ENCODE peak calls at places on chromosomes 11 and 22, in nine cellular contexts. One of them, this sample, is unnamed. For H3K36me3, the result is how much of the 10 kb centered on the place peaks cover.

GRCh38 chr11:124807660-124808270 is 7.6 kb upstream of the MSANTD2 start:
- DNase-seq in pancreas: no peak
- DNase-seq in CD8-positive, alpha-beta T cell: no peak
- DNase-seq in H7: no peak
- DNase-seq in effector memory CD4-positive, alpha-beta T cell: no peak
- DNase-seq in heart left ventricle: no peak
- DNase-seq in IMR-90: no peak
- DNase-seq in GM23338: no peak
- DNase-seq in SJSA1: no peak
- DNase-seq in this sample: no peak

GRCh38 chr22:25395915-25396314 is 168.6 kb upstream of the GRK3 start:
- DNase-seq in pancreas: no peak
- DNase-seq in CD8-positive, alpha-beta T cell: no peak
- DNase-seq in H7: peak
- DNase-seq in effector memory CD4-positive, alpha-beta T cell: no peak
- DNase-seq in heart left ventricle: no peak
- DNase-seq in IMR-90: no peak
- DNase-seq in GM23338: no peak
- DNase-seq in SJSA1: no peak
- DNase-seq in this sample: no peak

GRCh38 chr11:44744160-44744559 is 17.4 kb downstream of the TSPAN18 start:
- DNase-seq in pancreas: no peak
- DNase-seq in CD8-positive, alpha-beta T cell: no peak
- DNase-seq in H7: no peak
- DNase-seq in effector memory CD4-positive, alpha-beta T cell: no peak
- DNase-seq in heart left ventricle: no peak
- DNase-seq in IMR-90: peak
- DNase-seq in GM23338: no peak
- DNase-seq in SJSA1: no peak
- DNase-seq in this sample: no peak

GRCh38 chr11:67452141-67452952 is at the start of gene GPR152:
- DNase-seq in pancreas: no peak
- DNase-seq in CD8-positive, alpha-beta T cell: no peak
- DNase-seq in H7: peak
- DNase-seq in effector memory CD4-positive, alpha-beta T cell: no peak
- DNase-seq in heart left ventricle: peak
- DNase-seq in IMR-90: no peak
- DNase-seq in GM23338: no peak
- DNase-seq in SJSA1: no peak
- DNase-seq in this sample: no peak

GRCh38 chr11:111176603-111177002 is 68.9 kb upstream of the POU2AF2 start:
- DNase-seq in pancreas: no peak
- DNase-seq in CD8-positive, alpha-beta T cell: no peak
- DNase-seq in H7: no peak
- DNase-seq in effector memory CD4-positive, alpha-beta T cell: no peak
- DNase-seq in heart left ventricle: no peak
- DNase-seq in IMR-90: no peak
- DNase-seq in GM23338: no peak
- DNase-seq in SJSA1: no peak
- DNase-seq in this sample: no peak

GRCh38 chr22:30208631-30209603 is 37.6 kb downstream of the LIF start:
- DNase-seq in pancreas: no peak
- DNase-seq in CD8-positive, alpha-beta T cell: no peak
- DNase-seq in H7: peak
- DNase-seq in effector memory CD4-positive, alpha-beta T cell: no peak
- DNase-seq in heart left ventricle: peak
- DNase-seq in IMR-90: peak
- DNase-seq in GM23338: no peak
- DNase-seq in SJSA1: peak
- DNase-seq in this sample: no peak

GRCh38 chr11:118851970-118852369 is 31.7 kb upstream of the CXCR5 start:
- DNase-seq in pancreas: no peak
- DNase-seq in CD8-positive, alpha-beta T cell: no peak
- DNase-seq in H7: no peak
- DNase-seq in effector memory CD4-positive, alpha-beta T cell: no peak
- DNase-seq in heart left ventricle: no peak
- DNase-seq in IMR-90: no peak
- DNase-seq in GM23338: no peak
- DNase-seq in SJSA1: no peak
- DNase-seq in this sample: no peak

GRCh38 chr11:20489948-20490347 is 102.4 kb downstream of the PRMT3 start:
- DNase-seq in pancreas: no peak
- DNase-seq in CD8-positive, alpha-beta T cell: no peak
- DNase-seq in H7: no peak
- DNase-seq in effector memory CD4-positive, alpha-beta T cell: no peak
- DNase-seq in heart left ventricle: no peak
- DNase-seq in IMR-90: no peak
- DNase-seq in GM23338: no peak
- DNase-seq in SJSA1: no peak
- DNase-seq in this sample: no peak

GRCh38 chr22:35219012-35219411 is 38.3 kb upstream of the HMGXB4 start:
- DNase-seq in pancreas: no peak
- DNase-seq in CD8-positive, alpha-beta T cell: no peak
- DNase-seq in H7: no peak
- DNase-seq in effector memory CD4-positive, alpha-beta T cell: no peak
- DNase-seq in heart left ventricle: no peak
- DNase-seq in IMR-90: peak
- DNase-seq in GM23338: no peak
- DNase-seq in SJSA1: peak
- DNase-seq in this sample: no peak

GRCh38 chr11:46427364-46427763 is 35.8 kb upstream of the CHRM4 start:
- DNase-seq in pancreas: no peak
- DNase-seq in CD8-positive, alpha-beta T cell: no peak
- DNase-seq in H7: no peak
- DNase-seq in effector memory CD4-positive, alpha-beta T cell: no peak
- DNase-seq in heart left ventricle: no peak
- DNase-seq in IMR-90: peak
- DNase-seq in GM23338: peak
- DNase-seq in SJSA1: no peak
- DNase-seq in this sample: no peak

GRCh38 chr11:128689946-128690745 is 3.7 kb upstream of the FLI1 start:
- DNase-seq in pancreas: no peak
- DNase-seq in CD8-positive, alpha-beta T cell: no peak
- DNase-seq in H7: peak
- DNase-seq in effector memory CD4-positive, alpha-beta T cell: no peak
- DNase-seq in heart left ventricle: peak
- DNase-seq in IMR-90: no peak
- DNase-seq in GM23338: peak
- DNase-seq in SJSA1: no peak
- DNase-seq in this sample: no peak

GRCh38 chr22:42608481-42609361 is 6.0 kb downstream of the POLDIP3 start:
- DNase-seq in pancreas: no peak
- DNase-seq in CD8-positive, alpha-beta T cell: no peak
- DNase-seq in H7: no peak
- DNase-seq in effector memory CD4-positive, alpha-beta T cell: no peak
- DNase-seq in heart left ventricle: no peak
- DNase-seq in IMR-90: peak
- DNase-seq in GM23338: no peak
- DNase-seq in SJSA1: peak
- DNase-seq in this sample: no peak

GRCh38 chr11:2263012-2263565 is 7.3 kb downstream of the ASCL2 start:
- DNase-seq in pancreas: no peak
- DNase-seq in CD8-positive, alpha-beta T cell: no peak
- DNase-seq in H7: peak
- DNase-seq in effector memory CD4-positive, alpha-beta T cell: no peak
- DNase-seq in heart left ventricle: no peak
- DNase-seq in IMR-90: no peak
- DNase-seq in GM23338: no peak
- DNase-seq in SJSA1: no peak
- DNase-seq in this sample: no peak

DNA sequence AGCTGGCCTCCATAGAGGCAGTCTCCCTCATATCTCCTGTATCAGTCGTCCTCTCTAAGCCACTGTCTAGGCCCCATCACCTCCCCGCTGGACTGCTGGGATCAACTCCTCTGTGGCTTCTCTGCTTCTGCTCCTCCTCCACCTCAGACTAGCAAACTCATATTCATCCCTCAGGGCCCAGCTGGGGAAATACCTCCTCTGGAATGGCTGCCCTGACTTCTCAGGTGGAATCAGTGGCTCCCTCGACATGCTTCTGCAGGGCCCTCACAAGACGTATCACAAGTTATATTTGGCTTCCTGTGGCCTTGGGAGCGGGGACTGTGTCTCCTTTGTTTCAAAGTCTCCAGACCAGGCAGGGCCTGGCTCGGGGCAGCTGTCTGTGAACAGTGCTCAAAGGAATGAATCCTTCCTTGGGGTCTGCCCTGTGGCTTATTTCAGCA is 10.0 kb downstream of the SLC29A2 start:
- DNase-seq in pancreas: peak
- DNase-seq in CD8-positive, alpha-beta T cell: no peak
- DNase-seq in H7: peak
- DNase-seq in effector memory CD4-positive, alpha-beta T cell: no peak
- DNase-seq in heart left ventricle: no peak
- DNase-seq in IMR-90: no peak
- DNase-seq in GM23338: no peak
- DNase-seq in SJSA1: no peak
- DNase-seq in this sample: peak
- H3K36me3 ChIP-seq in pancreas: under half
- H3K36me3 ChIP-seq in CD8-positive, alpha-beta T cell: under half
- H3K36me3 ChIP-seq in H7: under half
- H3K36me3 ChIP-seq in effector memory CD4-positive, alpha-beta T cell: under half
- H3K36me3 ChIP-seq in heart left ventricle: under half
- H3K36me3 ChIP-seq in IMR-90: under half
- H3K36me3 ChIP-seq in GM23338: under half
- H3K36me3 ChIP-seq in SJSA1: under half
- H3K36me3 ChIP-seq in this sample: under half

GRCh38 chr11:24844406-24844805 is 347.6 kb downstream of the LUZP2 start:
- DNase-seq in pancreas: no peak
- DNase-seq in CD8-positive, alpha-beta T cell: no peak
- DNase-seq in H7: no peak
- DNase-seq in effector memory CD4-positive, alpha-beta T cell: no peak
- DNase-seq in heart left ventricle: no peak
- DNase-seq in IMR-90: no peak
- DNase-seq in GM23338: no peak
- DNase-seq in SJSA1: no peak
- DNase-seq in this sample: no peak

DNA sequence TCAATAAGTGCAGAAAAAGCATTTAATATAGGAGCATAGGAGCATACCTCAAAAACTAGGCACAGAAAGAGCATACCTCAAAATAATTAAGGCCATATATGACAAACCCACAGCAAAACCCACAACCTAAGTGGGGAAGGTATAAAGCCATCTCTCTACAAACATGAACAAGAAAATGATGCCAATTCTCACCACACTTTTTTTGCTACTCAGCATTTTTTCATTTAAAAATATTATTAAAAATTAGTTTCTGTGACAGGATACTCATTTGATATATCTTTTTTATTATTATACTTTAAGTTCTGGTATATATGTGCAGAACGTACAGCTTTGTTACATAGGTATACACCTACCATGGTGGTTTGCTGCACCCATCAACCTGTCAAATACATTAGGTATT is 352.0 kb downstream of the LUZP2 start:
- DNase-seq in pancreas: no peak
- DNase-seq in CD8-positive, alpha-beta T cell: no peak
- DNase-seq in H7: no peak
- DNase-seq in effector memory CD4-positive, alpha-beta T cell: no peak
- DNase-seq in heart left ventricle: no peak
- DNase-seq in IMR-90: no peak
- DNase-seq in GM23338: no peak
- DNase-seq in SJSA1: no peak
- DNase-seq in this sample: no peak
- H3K36me3 ChIP-seq in pancreas: under half
- H3K36me3 ChIP-seq in CD8-positive, alpha-beta T cell: under half
- H3K36me3 ChIP-seq in H7: under half
- H3K36me3 ChIP-seq in effector memory CD4-positive, alpha-beta T cell: under half
- H3K36me3 ChIP-seq in heart left ventricle: under half
- H3K36me3 ChIP-seq in IMR-90: under half
- H3K36me3 ChIP-seq in GM23338: under half
- H3K36me3 ChIP-seq in SJSA1: under half
- H3K36me3 ChIP-seq in this sample: under half

GRCh38 chr22:46000081-46001027 is 23.4 kb upstream of the WNT7B start:
- DNase-seq in pancreas: peak
- DNase-seq in CD8-positive, alpha-beta T cell: no peak
- DNase-seq in H7: peak
- DNase-seq in effector memory CD4-positive, alpha-beta T cell: no peak
- DNase-seq in heart left ventricle: peak
- DNase-seq in IMR-90: no peak
- DNase-seq in GM23338: no peak
- DNase-seq in SJSA1: no peak
- DNase-seq in this sample: no peak
- H3K36me3 ChIP-seq in pancreas: under half
- H3K36me3 ChIP-seq in CD8-positive, alpha-beta T cell: under half
- H3K36me3 ChIP-seq in H7: under half
- H3K36me3 ChIP-seq in effector memory CD4-positive, alpha-beta T cell: under half
- H3K36me3 ChIP-seq in heart left ventricle: under half
- H3K36me3 ChIP-seq in IMR-90: under half
- H3K36me3 ChIP-seq in GM23338: under half
- H3K36me3 ChIP-seq in SJSA1: under half
- H3K36me3 ChIP-seq in this sample: under half

GRCh38 chr11:121891134-121891533 is 224.9 kb downstream of the BLID start:
- DNase-seq in pancreas: no peak
- DNase-seq in CD8-positive, alpha-beta T cell: no peak
- DNase-seq in H7: no peak
- DNase-seq in effector memory CD4-positive, alpha-beta T cell: no peak
- DNase-seq in heart left ventricle: no peak
- DNase-seq in IMR-90: no peak
- DNase-seq in GM23338: no peak
- DNase-seq in SJSA1: no peak
- DNase-seq in this sample: no peak

GRCh38 chr11:121889931-121890330 is 226.1 kb downstream of the BLID start:
- DNase-seq in pancreas: no peak
- DNase-seq in CD8-positive, alpha-beta T cell: no peak
- DNase-seq in H7: no peak
- DNase-seq in effector memory CD4-positive, alpha-beta T cell: no peak
- DNase-seq in heart left ventricle: no peak
- DNase-seq in IMR-90: peak
- DNase-seq in GM23338: no peak
- DNase-seq in SJSA1: no peak
- DNase-seq in this sample: no peak

GRCh38 chr11:121892863-121893262 is 223.2 kb downstream of the BLID start:
- DNase-seq in pancreas: no peak
- DNase-seq in CD8-positive, alpha-beta T cell: no peak
- DNase-seq in H7: no peak
- DNase-seq in effector memory CD4-positive, alpha-beta T cell: no peak
- DNase-seq in heart left ventricle: no peak
- DNase-seq in IMR-90: peak
- DNase-seq in GM23338: no peak
- DNase-seq in SJSA1: no peak
- DNase-seq in this sample: no peak

GRCh38 chr11:121890377-121890776 is 225.6 kb downstream of the BLID start:
- DNase-seq in pancreas: no peak
- DNase-seq in CD8-positive, alpha-beta T cell: no peak
- DNase-seq in H7: no peak
- DNase-seq in effector memory CD4-positive, alpha-beta T cell: no peak
- DNase-seq in heart left ventricle: no peak
- DNase-seq in IMR-90: peak
- DNase-seq in GM23338: no peak
- DNase-seq in SJSA1: no peak
- DNase-seq in this sample: no peak

DNA sequence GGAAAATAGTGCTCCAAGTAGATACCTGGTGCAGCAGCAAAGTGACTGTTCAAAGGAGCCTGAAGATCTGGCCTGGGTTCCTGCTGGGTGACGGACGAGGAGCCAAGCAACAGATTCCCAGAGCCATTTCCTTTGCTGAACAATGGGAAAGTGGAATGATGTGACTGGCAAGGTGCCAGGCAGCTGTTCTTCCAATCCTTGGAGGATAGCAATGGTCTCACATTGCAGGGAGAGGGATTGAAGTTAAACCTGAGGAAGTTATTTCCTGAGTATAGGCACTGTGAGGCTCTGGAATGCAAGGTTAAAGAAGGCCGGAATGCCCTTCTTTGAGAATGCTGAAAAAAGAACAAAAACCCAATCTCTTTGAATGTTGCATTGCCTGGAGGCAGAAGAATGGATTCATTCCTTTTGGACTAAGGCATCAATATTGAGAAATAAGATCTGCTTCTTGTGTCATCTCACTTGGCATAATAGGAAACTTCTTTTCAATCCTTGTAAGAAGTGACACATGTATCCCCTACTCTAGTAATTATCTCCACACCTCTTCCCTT is 223.8 kb downstream of the BLID start:
- DNase-seq in pancreas: peak
- DNase-seq in CD8-positive, alpha-beta T cell: no peak
- DNase-seq in H7: no peak
- DNase-seq in effector memory CD4-positive, alpha-beta T cell: no peak
- DNase-seq in heart left ventricle: peak
- DNase-seq in IMR-90: peak
- DNase-seq in GM23338: peak
- DNase-seq in SJSA1: no peak
- DNase-seq in this sample: no peak
- H3K36me3 ChIP-seq in pancreas: under half
- H3K36me3 ChIP-seq in CD8-positive, alpha-beta T cell: under half
- H3K36me3 ChIP-seq in H7: under half
- H3K36me3 ChIP-seq in effector memory CD4-positive, alpha-beta T cell: under half
- H3K36me3 ChIP-seq in heart left ventricle: under half
- H3K36me3 ChIP-seq in IMR-90: under half
- H3K36me3 ChIP-seq in GM23338: under half
- H3K36me3 ChIP-seq in SJSA1: under half
- H3K36me3 ChIP-seq in this sample: under half

This sample was measured in right lobe of liver.